ENCODE peak calls at places on chromosomes 13 and 19, in six cellular contexts. W is Panc1; K is HCT116; R is HL-60; L is H9; F is CD8-positive, alpha-beta T cell. D is an unnamed sample.

GRCh38 chr19:53101518-53101917 is 1.7 kb downstream of the ZNF160 start:
- DNase-seq in W (no peak), L (no peak), F (no peak), R (no peak), K (no peak), D (no peak)

GRCh38 chr19:55460670-55461258 is 678 bp downstream of the ISOC2 start:
- DNase-seq in W (no peak), L (peak), R (no peak), F (no peak), K (no peak), D (no peak)

GRCh38 chr19:48493718-48494515 is 17.7 kb downstream of the LMTK3 start:
- DNase-seq in F (no peak), W (no peak), R (no peak), K (no peak), L (no peak), D (no peak)

GRCh38 chr19:18233224-18233825 is 7.1 kb upstream of the PDE4C start:
- DNase-seq in K (no peak), F (peak), L (peak), W (no peak), R (peak), D (no peak)

GRCh38 chr13:85503797-85504196 is 295.4 kb downstream of the SLITRK6 start:
- DNase-seq in K (no peak), L (no peak), R (no peak), W (no peak), F (no peak), D (no peak)

GRCh38 chr13:67416047-67416925 is 186.2 kb upstream of the PCDH9 start:
- DNase-seq in F (no peak), W (peak), R (no peak), K (no peak), L (peak), D (no peak)

GRCh38 chr13:42544246-42544915 is 29.6 kb upstream of the TNFSF11 start:
- DNase-seq in L (no peak), F (no peak), R (peak), K (no peak), W (no peak), D (no peak)

GRCh38 chr13:23505007-23505406 is 65.2 kb upstream of the TNFRSF19 start:
- DNase-seq in R (no peak), L (no peak), F (no peak), W (no peak), K (no peak), D (no peak)

GRCh38 chr19:48190288-48191284 is 20.1 kb downstream of the ZSWIM9 start:
- DNase-seq in K (peak), F (peak), L (peak), W (no peak), R (peak), D (no peak)

GRCh38 chr13:98401936-98402335 is 175.0 kb downstream of the STK24 start:
- DNase-seq in R (no peak), K (no peak), F (no peak), W (no peak), L (peak), D (no peak)

GRCh38 chr19:58544591-58545285 is 874 bp downstream of the TRIM28 start:
- DNase-seq in F (no peak), L (peak), W (no peak), R (no peak), K (no peak), D (no peak)

GRCh38 chr19:15248106-15248505 is 15.9 kb upstream of the EPHX3 start:
- DNase-seq in W (no peak), L (no peak), K (no peak), R (no peak), F (no peak), D (no peak)
- H3K27ac ChIP-seq in W (no peak), L (no peak), K (no peak), R (no peak), F (no peak), D (peak)

GRCh38 chr19:1136201-1136600 is 32.4 kb downstream of the GPX4 start:
- DNase-seq in R (no peak), L (no peak), K (no peak), F (no peak), W (no peak), D (no peak)

GRCh38 chr19:1133471-1133929 is 29.7 kb downstream of the GPX4 start:
- DNase-seq in W (no peak), L (peak), R (peak), F (peak), K (peak), D (no peak)

GRCh38 chr19:1136918-1137317 is 33.1 kb downstream of the GPX4 start:
- DNase-seq in K (no peak), F (no peak), W (no peak), L (no peak), R (no peak), D (no peak)

GRCh38 chr19:1134431-1134830 is 30.6 kb downstream of the GPX4 start:
- DNase-seq in K (no peak), W (no peak), L (no peak), R (no peak), F (no peak), D (no peak)

GRCh38 chr19:1135454-1135853 is 31.7 kb downstream of the GPX4 start:
- DNase-seq in K (no peak), R (no peak), F (no peak), L (no peak), W (no peak), D (no peak)
- H3K27ac ChIP-seq in K (no peak), R (no peak), F (no peak), L (no peak), W (no peak), D (no peak)

DNA sequence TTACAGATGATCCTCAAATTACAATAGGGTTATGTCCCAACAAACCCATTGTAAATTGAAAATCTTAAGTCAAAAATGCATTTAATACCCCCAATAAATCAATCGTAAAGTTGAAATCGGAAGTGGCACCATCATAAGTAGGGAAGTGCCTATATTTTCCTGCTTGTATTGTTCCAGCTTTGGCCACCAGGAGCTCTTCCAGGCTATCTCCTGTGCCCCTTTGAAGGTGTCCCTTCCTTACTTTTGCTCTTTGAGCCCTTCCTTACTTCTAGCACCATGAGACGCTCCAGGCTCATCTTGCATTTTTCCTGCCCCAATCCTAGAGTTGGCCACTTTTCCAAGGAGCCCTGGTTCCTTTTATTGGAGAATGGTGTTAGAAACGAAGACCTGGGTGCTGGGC is 163.0 kb upstream of the TSC22D1 start:
- DNase-seq in L (no peak), R (no peak), W (no peak), F (no peak), K (no peak), D (no peak)
- H3K27ac ChIP-seq in L (no peak), R (no peak), W (no peak), F (no peak), K (no peak), D (no peak)

DNA sequence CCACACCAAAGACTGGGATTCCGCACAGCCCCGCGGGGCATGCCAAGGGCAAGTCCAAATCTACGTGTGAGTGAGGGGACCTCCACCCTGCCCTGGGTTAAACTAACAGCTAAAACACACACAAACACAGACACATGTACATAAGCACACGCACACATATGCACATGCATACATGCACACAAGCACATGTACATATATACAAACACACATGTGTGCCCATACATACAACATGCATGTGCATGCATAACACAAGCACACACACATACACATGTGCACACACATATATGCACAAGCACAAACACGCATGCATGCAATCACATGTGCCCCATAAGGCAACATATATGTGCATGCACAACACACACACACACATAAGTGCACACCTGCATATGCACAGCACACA is 136.7 kb downstream of the SOX1 start:
- DNase-seq in F (no peak), L (no peak), K (no peak), W (no peak), R (no peak), D (no peak)
- H3K27ac ChIP-seq in F (no peak), L (no peak), K (no peak), W (no peak), R (no peak), D (no peak)

GRCh38 chr13:94325148-94325528 is 154.3 kb downstream of the DCT start:
- DNase-seq in R (no peak), F (no peak), L (no peak), K (no peak), W (no peak), D (no peak)

GRCh38 chr13:94324409-94325147 is 154.9 kb downstream of the DCT start:
- DNase-seq in K (no peak), F (no peak), L (no peak), R (no peak), W (no peak), D (no peak)

GRCh38 chr13:94322925-94323324 is 156.6 kb downstream of the DCT start:
- DNase-seq in F (no peak), R (no peak), K (no peak), W (no peak), L (no peak), D (no peak)

GRCh38 chr13:94325660-94326059 is 153.8 kb downstream of the DCT start:
- DNase-seq in L (no peak), K (no peak), W (no peak), R (no peak), F (no peak), D (no peak)

DNA sequence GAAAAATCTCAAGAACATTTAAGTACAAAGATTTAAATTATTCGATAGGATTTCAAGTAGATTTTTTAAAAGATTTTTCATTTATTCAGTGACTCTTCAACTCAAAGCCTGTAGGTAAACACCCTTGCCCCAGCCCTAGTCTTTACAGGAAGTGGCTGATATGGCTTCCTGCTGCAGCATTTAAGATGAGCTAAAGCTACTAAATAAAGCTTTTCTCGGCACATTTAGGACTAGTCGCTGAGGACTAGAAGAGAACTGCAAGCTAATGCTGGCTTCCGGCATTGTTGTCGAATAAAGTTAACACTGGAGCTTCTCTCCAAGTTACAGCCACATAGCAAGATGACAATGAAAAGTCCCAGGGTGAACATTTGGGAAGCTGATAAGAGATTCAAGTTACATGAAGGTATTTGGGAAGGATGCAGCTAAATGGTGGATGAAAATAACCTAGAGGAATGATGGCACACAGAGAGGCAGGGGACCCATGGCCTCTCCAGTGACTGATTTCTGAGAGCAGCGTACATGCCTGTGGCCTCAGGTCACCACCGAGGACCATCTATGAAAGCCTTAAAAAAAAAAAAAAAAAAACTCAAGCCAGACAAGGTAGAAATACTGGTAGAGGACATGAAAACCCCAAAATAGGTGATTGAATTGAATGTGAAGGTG is 155.6 kb downstream of the DCT start:
- DNase-seq in W (no peak), F (peak), R (no peak), L (no peak), K (no peak), D (no peak)
- H3K27ac ChIP-seq in W (no peak), F (peak), R (no peak), L (no peak), K (no peak), D (no peak)

GRCh38 chr13:39884166-39884565 is 228.7 kb downstream of the COG6 start:
- DNase-seq in K (no peak), F (no peak), R (no peak), L (no peak), W (no peak), D (no peak)

GRCh38 chr13:39886336-39886735 is 230.9 kb downstream of the COG6 start:
- DNase-seq in K (no peak), F (no peak), L (no peak), W (no peak), R (no peak), D (no peak)

GRCh38 chr13:39879286-39880035 is 224.0 kb downstream of the COG6 start:
- DNase-seq in K (no peak), W (no peak), F (no peak), R (no peak), L (no peak), D (no peak)

GRCh38 chr13:39881383-39881782 is 225.9 kb downstream of the COG6 start:
- DNase-seq in L (no peak), K (no peak), F (no peak), R (no peak), W (no peak), D (no peak)

GRCh38 chr13:39881887-39882286 is 226.4 kb downstream of the COG6 start:
- DNase-seq in R (no peak), L (no peak), K (no peak), W (no peak), F (no peak), D (no peak)
- H3K27ac ChIP-seq in R (no peak), L (no peak), K (no peak), W (no peak), F (no peak), D (no peak)

GRCh38 chr13:109682534-109683244 is 103.7 kb downstream of the IRS2 start:
- DNase-seq in F (no peak), K (no peak), R (no peak), L (no peak), W (no peak), D (no peak)

GRCh38 chr13:109687559-109688448 is 98.6 kb downstream of the IRS2 start:
- DNase-seq in F (no peak), L (no peak), R (no peak), K (no peak), W (no peak), D (no peak)

GRCh38 chr13:109680930-109681329 is 105.5 kb downstream of the IRS2 start:
- DNase-seq in L (no peak), F (no peak), W (no peak), K (no peak), R (no peak), D (no peak)

GRCh38 chr13:109684084-109684835 is 102.1 kb downstream of the IRS2 start:
- DNase-seq in W (no peak), K (no peak), F (no peak), R (no peak), L (no peak), D (no peak)

DNA sequence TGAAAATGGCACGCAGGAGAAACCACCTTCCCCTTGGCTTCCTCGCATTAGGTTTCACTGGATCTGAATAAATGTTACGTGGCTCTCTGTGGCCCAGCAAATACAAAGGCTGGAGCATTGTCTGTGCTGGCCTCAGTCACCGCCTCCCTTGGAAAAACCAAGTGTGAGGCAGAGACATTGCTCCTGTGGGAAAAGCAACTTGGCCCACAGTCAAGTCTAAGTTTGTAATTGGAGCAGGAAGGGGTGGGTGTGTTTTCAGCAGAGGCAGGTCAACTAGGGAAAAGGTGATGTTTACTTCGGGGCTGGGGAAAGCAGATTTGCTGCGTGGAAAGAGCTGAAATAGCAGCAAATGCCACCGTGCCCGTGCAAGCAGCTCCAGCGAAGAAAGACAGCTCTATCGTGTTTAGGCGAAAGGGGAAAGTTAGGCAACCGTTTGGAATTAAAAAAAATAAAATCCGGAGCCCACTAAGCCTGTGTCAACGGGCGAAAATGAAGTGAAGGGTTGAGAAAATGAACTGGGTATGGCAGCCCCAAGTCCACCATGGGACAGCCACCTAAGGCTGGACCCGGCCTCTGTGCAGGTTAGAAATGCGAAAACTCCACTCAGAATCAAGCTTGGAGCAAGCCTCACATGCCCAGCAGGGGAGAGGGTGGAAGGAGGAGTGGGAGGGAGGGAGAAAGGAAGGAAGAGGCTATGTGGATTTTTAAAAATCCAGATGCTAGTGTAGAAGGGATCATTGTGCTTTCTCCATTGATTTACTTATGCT is 101.4 kb downstream of the IRS2 start:
- DNase-seq in K (no peak), F (no peak), W (no peak), R (no peak), L (no peak), D (no peak)
- H3K27ac ChIP-seq in K (no peak), F (no peak), W (no peak), R (no peak), L (no peak), D (peak)

DNA sequence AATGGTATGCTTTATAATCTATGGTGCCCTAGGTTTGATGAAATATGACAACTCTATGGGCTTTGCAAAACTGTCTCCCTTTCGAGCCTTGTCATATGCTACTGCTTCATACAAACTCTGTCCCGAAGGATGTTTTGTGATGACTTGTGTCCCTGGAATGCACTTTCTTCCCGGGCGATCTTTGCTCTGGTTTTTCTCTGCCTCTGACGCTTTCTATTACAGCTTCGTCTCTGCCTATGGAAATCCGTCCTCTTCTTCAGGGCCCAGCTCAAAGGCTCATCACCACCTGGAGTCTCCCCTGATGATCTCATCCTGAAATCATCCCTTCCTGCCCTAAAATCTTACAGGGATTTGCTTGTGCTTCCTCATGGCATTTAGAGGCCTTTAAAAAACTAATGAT is 191.6 kb upstream of the KL start:
- DNase-seq in F (no peak), W (peak), K (peak), L (peak), R (no peak), D (no peak)
- H3K27ac ChIP-seq in F (no peak), W (no peak), K (no peak), L (no peak), R (no peak), D (no peak)

DNA sequence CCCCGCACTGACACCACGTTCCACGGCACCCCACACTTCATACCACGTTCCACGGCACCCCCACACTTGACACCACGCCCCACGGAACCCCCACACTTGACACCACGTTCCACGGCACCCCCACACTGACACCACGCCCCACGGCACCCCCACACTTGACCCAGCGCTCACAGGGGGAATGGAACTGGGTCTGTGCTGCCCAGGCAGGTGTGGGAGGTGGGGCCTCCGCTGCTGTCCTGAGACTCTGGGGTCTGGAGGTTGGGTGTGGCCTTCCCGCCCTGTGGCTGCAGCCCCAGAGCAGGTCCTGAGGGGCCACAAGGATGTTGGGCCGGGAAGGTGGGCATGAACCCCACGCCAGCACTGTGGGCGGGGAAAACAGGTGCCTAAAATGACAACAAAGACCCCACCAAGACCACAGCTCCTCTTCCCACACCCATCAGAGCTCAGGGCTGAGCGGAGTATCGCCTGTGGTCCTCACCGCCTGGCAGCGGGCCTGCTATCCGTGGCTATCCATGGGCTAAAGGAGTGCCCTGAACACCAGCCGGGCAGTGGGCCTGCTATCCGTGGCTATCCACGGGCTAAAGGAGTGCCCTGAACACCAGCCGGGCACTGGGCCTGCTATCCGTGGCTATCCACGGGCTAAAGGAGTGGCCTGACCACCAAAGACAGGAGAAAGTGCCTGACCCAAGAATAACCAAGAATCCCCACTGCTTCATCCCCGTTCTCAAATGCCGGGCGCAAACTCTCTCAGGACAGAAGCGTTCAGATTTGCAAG is 59.9 kb upstream of the C13orf46 start:
- DNase-seq in K (no peak), W (no peak), F (no peak), R (no peak), L (no peak), D (no peak)
- H3K27ac ChIP-seq in K (no peak), W (no peak), F (no peak), R (no peak), L (no peak), D (peak)

DNA sequence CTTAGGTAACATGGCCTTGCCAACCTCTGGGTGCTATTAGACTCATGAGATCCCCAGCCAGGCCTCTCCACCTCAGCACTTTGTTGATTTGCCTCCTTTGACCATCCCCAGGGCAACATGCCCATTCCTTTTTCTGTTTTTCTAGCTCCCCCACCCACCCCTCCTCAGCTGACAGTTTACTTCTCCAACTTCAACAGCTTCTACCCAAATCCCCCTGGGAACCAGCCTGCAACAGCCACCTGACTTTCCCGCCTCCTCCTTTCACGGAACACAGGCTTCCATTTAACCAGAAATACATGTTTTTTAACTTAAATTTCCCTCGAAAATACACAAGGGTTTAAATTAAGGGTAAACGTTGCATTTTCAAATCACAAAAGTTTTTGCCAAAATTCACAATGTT is 117.3 kb downstream of the DLEU7 start:
- DNase-seq in R (no peak), L (no peak), K (no peak), F (no peak), W (no peak), D (no peak)
- H3K27ac ChIP-seq in R (no peak), L (no peak), K (no peak), F (no peak), W (no peak), D (no peak)